ENCODE peak calls at places on chromosomes 16 and 17, in six cellular contexts. N is mucosa of descending colon; M is NCI-H1417; H is PC-9; Z is stimulated activated CD4-positive, alpha-beta T cell treated with anti-CD3 and anti-CD28 coated beads, Interleukin-1b, Interleukin-23, amount 100 ng/mL, for 1 hour; K is GM06990. P is an unnamed sample.

GRCh38 chr17:48492401-48493298 is 38.2 kb downstream of the HOXB1 start:
- DNase-seq in N (peak), M (peak), H (peak), Z (peak), K (peak), P (no peak)

GRCh38 chr17:1617620-1618174 is 10.9 kb downstream of the SLC43A2 start:
- DNase-seq in N (peak), M (no peak), H (peak), Z (no peak), K (no peak), P (peak)

GRCh38 chr16:85777583-85778310 is 21.6 kb downstream of the EMC8 start:
- DNase-seq in N (no peak), M (no peak), H (peak), Z (no peak), K (no peak), P (no peak)

GRCh38 chr16:30472328-30472942 is at the start of gene ITGAL:
- DNase-seq in N (peak), M (no peak), H (no peak), Z (peak), K (peak), P (no peak)

GRCh38 chr16:85005278-85006069 is 5.9 kb downstream of the ZDHHC7 start:
- DNase-seq in N (no peak), M (no peak), H (no peak), Z (no peak), K (no peak), P (no peak)

GRCh38 chr16:79592150-79592549 is 8.4 kb downstream of the MAF start:
- DNase-seq in N (no peak), M (no peak), H (no peak), Z (no peak), K (no peak), P (no peak)

GRCh38 chr17:74758846-74759163 is 10.4 kb downstream of the NHERF1 start:
- DNase-seq in N (no peak), M (no peak), H (no peak), Z (no peak), K (no peak), P (no peak)

GRCh38 chr16:55842369-55843104 is 9.6 kb upstream of the CES1 start:
- DNase-seq in N (no peak), M (peak), H (no peak), Z (no peak), K (no peak), P (peak)

GRCh38 chr16:30077656-30078055 is 1.9 kb downstream of the PPP4C start:
- DNase-seq in N (no peak), M (no peak), H (no peak), Z (no peak), K (no peak), P (no peak)

GRCh38 chr17:10683853-10684252 is 13.5 kb downstream of the SCO1 start:
- DNase-seq in N (no peak), M (no peak), H (no peak), Z (no peak), K (no peak), P (peak)

GRCh38 chr16:48879173-48879926 is 269.4 kb upstream of the N4BP1 start:
- DNase-seq in N (no peak), M (no peak), H (no peak), Z (no peak), K (no peak), P (no peak)

GRCh38 chr17:7133424-7133823 is 18.8 kb upstream of the ASGR2 start:
- DNase-seq in N (no peak), M (no peak), H (no peak), Z (peak), K (peak), P (no peak)

GRCh38 chr16:8963010-8963824 is 489 bp downstream of the USP7 start:
- DNase-seq in N (peak), M (peak), H (no peak), Z (no peak), K (no peak), P (no peak)

GRCh38 chr17:49190932-49191331 is 19.4 kb downstream of the GNGT2 start:
- DNase-seq in N (no peak), M (peak), H (no peak), Z (no peak), K (no peak), P (no peak)

GRCh38 chr16:1780677-1781072 is 1.7 kb downstream of the SPSB3 start:
- DNase-seq in N (peak), M (no peak), H (no peak), Z (no peak), K (no peak), P (no peak)

P was measured in HCT116.